ENCODE peak calls at places on chromosomes 7 and 10, in eight cellular contexts. E is CD8-positive, alpha-beta memory T cell; I is BJ; L is H9; N is HCT116; Q is thoracic aorta; V is adipocyte; G is endothelial cell of umbilical vein. D is an unnamed sample. For H3K27me3, the result is how much of the 10 kb centered on the place peaks cover.

GRCh38 chr10:62336404-62336803 is 37.8 kb upstream of the ZNF365 start:
- DNase-seq in E (no peak), I (no peak), L (peak), N (no peak), Q (no peak), V (no peak), G (no peak), D (no peak)

GRCh38 chr10:89954787-89955566 is 253.6 kb downstream of the KIF20B start:
- DNase-seq in E (no peak), I (no peak), L (no peak), N (no peak), Q (no peak), V (peak), G (peak), D (no peak)

GRCh38 chr7:51644216-51644615 is 327.6 kb upstream of the COBL start:
- DNase-seq in E (no peak), I (no peak), L (no peak), N (no peak), Q (no peak), V (no peak), G (no peak), D (peak)

GRCh38 chr7:12754179-12754578 is 66.7 kb downstream of the ARL4A start:
- DNase-seq in E (no peak), I (no peak), L (no peak), N (no peak), Q (no peak), V (peak), G (no peak), D (no peak)

GRCh38 chr10:103949728-103950127 is 17.2 kb upstream of the SLK start:
- DNase-seq in E (no peak), I (no peak), L (no peak), N (no peak), Q (no peak), V (no peak), G (no peak), D (no peak)

GRCh38 chr10:123506455-123506854 is 159.7 kb upstream of the GPR26 start:
- DNase-seq in E (no peak), I (no peak), L (no peak), N (no peak), Q (no peak), V (no peak), G (no peak), D (no peak)

GRCh38 chr7:78178319-78178718 is 379.7 kb downstream of the PHTF2 start:
- DNase-seq in E (no peak), I (peak), L (no peak), N (no peak), Q (no peak), V (peak), G (no peak), D (no peak)

GRCh38 chr7:4785371-4785770 is 9.9 kb downstream of the AP5Z1 start:
- DNase-seq in E (no peak), I (no peak), L (no peak), N (no peak), Q (no peak), V (no peak), G (no peak), D (no peak)

GRCh38 chr7:4916115-4916514 is 32.6 kb upstream of the RADIL start:
- DNase-seq in E (no peak), I (no peak), L (no peak), N (no peak), Q (no peak), V (no peak), G (no peak), D (no peak)

GRCh38 chr10:119616879-119617580 is 20.3 kb upstream of the TIAL1 start:
- DNase-seq in E (no peak), I (no peak), L (peak), N (no peak), Q (no peak), V (no peak), G (no peak), D (no peak)

GRCh38 chr7:55309040-55309991 is 55.8 kb upstream of the LANCL2 start:
- DNase-seq in E (peak), I (no peak), L (no peak), N (no peak), Q (no peak), V (no peak), G (no peak), D (peak)

GRCh38 chr7:93941956-93942355 is 20.4 kb downstream of the GNG11 start:
- DNase-seq in E (no peak), I (no peak), L (no peak), N (no peak), Q (no peak), V (no peak), G (no peak), D (no peak)

GRCh38 chr10:88245974-88246511 is 337.1 kb downstream of the RNLS start:
- DNase-seq in E (no peak), I (peak), L (no peak), N (no peak), Q (no peak), V (peak), G (peak), D (no peak)

GRCh38 chr7:45574521-45575500 is 643 bp downstream of the ADCY1 start:
- DNase-seq in E (no peak), I (no peak), L (peak), N (no peak), Q (no peak), V (peak), G (peak), D (no peak)

GRCh38 chr10:48577158-48577557 is 27.7 kb downstream of the ARHGAP22 start:
- DNase-seq in E (no peak), I (no peak), L (peak), N (no peak), Q (no peak), V (no peak), G (no peak), D (peak)

GRCh38 chr7:5633161-5634106 is 148.0 kb downstream of the RNF216 start:
- DNase-seq in E (no peak), I (no peak), L (peak), N (no peak), Q (no peak), V (peak), G (no peak), D (no peak)

GRCh38 chr7:155458317-155459132 is 596 bp downstream of the EN2 start:
- DNase-seq in E (no peak), I (no peak), L (peak), N (no peak), Q (no peak), V (no peak), G (no peak), D (no peak)

GRCh38 chr7:87534072-87534471 is 58.6 kb upstream of the ABCB4 start:
- DNase-seq in E (no peak), I (no peak), L (no peak), N (no peak), Q (no peak), V (no peak), G (no peak), D (no peak)

GRCh38 chr10:106111241-106111640 is 1053.3 kb downstream of the SORCS1 start:
- DNase-seq in E (no peak), I (no peak), L (no peak), N (no peak), Q (no peak), V (no peak), G (no peak), D (no peak)

GRCh38 chr7:108234981-108235450 is 104.9 kb upstream of the LAMB4 start:
- DNase-seq in E (no peak), I (no peak), L (no peak), N (no peak), Q (no peak), V (peak), G (peak), D (no peak)

GRCh38 chr10:62056660-62057059 is 155.2 kb downstream of the ARID5B start:
- DNase-seq in E (no peak), I (no peak), L (no peak), N (no peak), Q (no peak), V (no peak), G (no peak), D (no peak)

GRCh38 chr10:560314-560992 is 129.0 kb downstream of the DIP2C start:
- DNase-seq in E (no peak), I (no peak), L (no peak), N (no peak), Q (no peak), V (no peak), G (no peak), D (no peak)

GRCh38 chr10:93294004-93294403 is 188.1 kb downstream of the MYOF start:
- DNase-seq in E (no peak), I (no peak), L (no peak), N (no peak), Q (no peak), V (no peak), G (no peak), D (no peak)

GRCh38 chr7:5243295-5243694 is 39.4 kb upstream of the SLC29A4 start:
- DNase-seq in E (no peak), I (no peak), L (no peak), N (no peak), Q (no peak), V (no peak), G (no peak), D (no peak)

GRCh38 chr7:79317728-79318127 is 135.7 kb downstream of the MAGI2 start:
- DNase-seq in E (no peak), I (peak), L (peak), N (peak), Q (no peak), V (peak), G (peak), D (no peak)

GRCh38 chr10:55283041-55283440 is 482.0 kb upstream of the PCDH15 start:
- DNase-seq in E (no peak), I (no peak), L (no peak), N (no peak), Q (no peak), V (no peak), G (no peak), D (no peak)

DNA sequence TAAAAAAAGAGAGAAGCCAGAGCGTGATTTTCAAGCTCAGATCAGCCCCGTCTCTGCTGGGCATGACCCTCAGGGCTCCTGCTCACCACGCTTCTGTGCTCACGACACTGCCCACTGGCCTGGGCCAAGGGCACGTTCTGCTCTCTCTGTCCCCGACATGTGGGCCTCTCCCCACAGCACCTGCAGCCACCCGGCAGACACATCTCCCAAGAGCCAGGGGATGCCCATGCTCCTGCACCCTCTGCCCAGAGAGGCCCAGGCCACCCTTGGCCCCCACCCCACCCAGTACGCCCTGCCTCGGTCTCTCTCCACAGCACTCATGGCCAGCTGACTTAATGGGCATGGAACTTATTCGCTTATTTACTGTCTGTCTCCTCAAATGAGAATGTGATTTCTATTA is 175.4 kb upstream of the RNF32 start:
- DNase-seq in E (no peak), I (no peak), L (no peak), N (no peak), Q (no peak), V (no peak), G (no peak), D (no peak)
- H3K27me3 ChIP-seq in E (under half), I (under half), L (under half), N (under half), Q (under half), V (under half), G (under half), D (under half)

DNA sequence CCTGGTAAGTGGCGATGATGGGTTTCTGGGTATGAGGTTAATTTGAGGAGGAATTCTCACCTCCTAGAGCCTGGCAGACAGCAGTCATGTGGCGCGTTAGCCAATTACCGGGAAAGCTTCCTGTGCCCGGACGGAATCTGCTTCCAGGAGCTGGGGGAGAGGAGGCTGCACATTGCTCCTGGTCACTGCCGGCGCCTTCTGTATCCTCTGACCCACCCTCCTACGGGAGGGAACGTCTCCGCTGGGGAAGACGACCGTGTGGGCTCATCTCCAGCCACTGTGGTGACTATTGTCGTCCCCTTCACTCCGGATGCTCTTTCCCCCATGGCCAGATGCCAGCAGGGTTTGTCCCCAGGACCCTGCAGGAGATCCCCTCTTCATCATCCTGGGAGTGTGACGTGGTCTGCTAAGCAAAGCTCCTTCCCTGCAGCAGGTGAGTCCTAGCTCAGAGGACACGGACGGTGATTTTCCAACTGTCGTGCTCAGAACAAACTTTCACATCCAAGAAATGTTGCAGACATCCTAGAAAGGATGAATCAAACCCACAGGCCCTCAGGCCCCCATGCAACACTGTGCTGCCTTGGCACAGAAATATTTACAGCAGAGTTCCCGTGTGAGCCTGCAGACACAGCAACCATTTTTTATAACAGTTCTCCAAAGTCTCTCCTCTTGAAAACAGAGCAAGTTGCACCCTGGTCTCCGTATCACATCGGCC is 29.6 kb upstream of the FAM20C start:
- DNase-seq in E (no peak), I (peak), L (no peak), N (no peak), Q (no peak), V (peak), G (no peak), D (no peak)
- H3K27me3 ChIP-seq in E (under half), I (under half), L (under half), N (under half), Q (under half), V (under half), G (under half), D (under half)

DNA sequence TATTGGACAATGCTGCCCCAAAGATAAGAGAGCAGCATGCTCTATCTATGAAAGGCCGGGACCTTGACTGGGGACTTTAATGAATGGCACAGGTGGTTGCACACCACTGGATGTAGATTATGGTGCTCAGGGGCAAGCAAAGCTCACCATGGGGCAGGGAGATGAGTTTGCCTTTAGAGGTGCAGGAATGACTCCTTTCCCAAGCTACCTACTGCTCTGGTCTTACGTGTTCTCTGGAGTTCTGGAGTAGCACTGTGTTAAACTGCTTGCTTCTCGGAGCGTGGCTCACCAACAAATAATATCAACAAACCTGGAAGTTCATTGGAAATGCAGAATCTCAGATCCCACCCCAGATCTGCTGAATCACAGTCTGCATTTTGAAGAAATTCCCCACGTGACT is 445.3 kb downstream of the RPS24 start:
- DNase-seq in E (no peak), I (no peak), L (no peak), N (no peak), Q (no peak), V (no peak), G (no peak), D (no peak)
- H3K27me3 ChIP-seq in E (under half), I (under half), L (under half), N (under half), Q (under half), V (under half), G (under half), D (under half)

GRCh38 chr7:128131115-128131514 is 99.9 kb upstream of the LRRC4 start:
- DNase-seq in E (no peak), I (no peak), L (no peak), N (no peak), Q (no peak), V (no peak), G (no peak), D (no peak)

GRCh38 chr7:128128401-128128800 is 97.2 kb upstream of the LRRC4 start:
- DNase-seq in E (no peak), I (no peak), L (no peak), N (no peak), Q (no peak), V (no peak), G (no peak), D (no peak)

GRCh38 chr7:128129224-128129864 is 98.1 kb upstream of the LRRC4 start:
- DNase-seq in E (no peak), I (no peak), L (no peak), N (no peak), Q (no peak), V (no peak), G (no peak), D (no peak)

GRCh38 chr7:128132426-128133069 is 101.3 kb upstream of the LRRC4 start:
- DNase-seq in E (no peak), I (no peak), L (no peak), N (no peak), Q (no peak), V (no peak), G (peak), D (no peak)

GRCh38 chr7:128131701-128132100 is 100.5 kb upstream of the LRRC4 start:
- DNase-seq in E (no peak), I (no peak), L (no peak), N (no peak), Q (no peak), V (no peak), G (peak), D (no peak)
- H3K27me3 ChIP-seq in E (under half), I (under half), L (under half), N (under half), Q (under half), V (under half), G (under half), D (under half)